ENCODE peak calls at places on chromosomes 1 and 21, in ten cellular contexts. V is NCI-H1092 treated with DMSO at 0.1 percent for 48 hours, T is iris pigment epithelial cell, S is heart left ventricle, B is LHCN-M2, N is AG08395, Y is amniotic stem cell, P is T-helper 2 cell, Q is NCI-H460, F is glomerular endothelial cell. G is an unnamed sample.

GRCh38 chr21:43312011-43312410 is 114.9 kb downstream of the SIK1 start:
- DNase-seq in B (no peak), N (no peak), F (no peak), Q (no peak), T (no peak), P (no peak), V (no peak), S (no peak), Y (no peak), G (no peak)

GRCh38 chr1:215241451-215241850 is 158.9 kb downstream of the KCNK2 start:
- DNase-seq in S (no peak), V (no peak), F (no peak), Q (no peak), N (no peak), Y (no peak), P (no peak), B (no peak), T (no peak), G (no peak)

GRCh38 chr1:239806900-239807299 is 284.8 kb upstream of the FMN2 start:
- DNase-seq in S (no peak), Y (no peak), Q (no peak), N (no peak), T (no peak), P (no peak), F (no peak), V (no peak), B (no peak), G (no peak)

GRCh38 chr1:190168116-190168515 is 309.5 kb downstream of the BRINP3 start:
- DNase-seq in P (no peak), S (no peak), B (peak), Q (no peak), N (no peak), T (peak), V (no peak), F (no peak), Y (no peak), G (no peak)

GRCh38 chr1:61743432-61743705 is 1.1 kb downstream of the PATJ start:
- DNase-seq in F (no peak), Q (no peak), V (no peak), Y (no peak), S (no peak), T (no peak), P (no peak), N (no peak), B (no peak), G (no peak)

GRCh38 chr1:39866767-39867166 is 16.5 kb downstream of the TRIT1 start:
- DNase-seq in S (no peak), Y (peak), T (peak), F (no peak), B (peak), V (no peak), Q (no peak), P (no peak), N (peak), G (no peak)

GRCh38 chr1:45010855-45011811 is at the start of gene HECTD3:
- DNase-seq in F (peak), B (peak), P (peak), T (peak), Q (peak), N (peak), S (peak), V (peak), Y (peak), G (peak)

GRCh38 chr1:48530727-48531351 is 58.8 kb upstream of the SPATA6 start:
- DNase-seq in T (peak), B (peak), N (peak), Q (peak), S (no peak), F (no peak), V (peak), P (no peak), Y (no peak), G (peak)

GRCh38 chr1:160416369-160416768 is 16.0 kb downstream of the VANGL2 start:
- DNase-seq in Y (no peak), T (peak), S (no peak), B (peak), N (peak), Q (peak), P (no peak), V (peak), F (no peak), G (peak)

GRCh38 chr1:226653311-226653921 is 85.7 kb downstream of the ITPKB start:
- DNase-seq in B (no peak), V (no peak), P (no peak), Y (no peak), F (no peak), Q (no peak), N (no peak), S (peak), T (no peak), G (no peak)